ENCODE peak calls at places on chromosomes 7 and 10, in four cellular contexts. D is right lobe of liver; F is lower lobe of right lung; H is CD4-positive, alpha-beta T cell. A is an unnamed sample.

GRCh38 chr10:70726909-70727495 is 54.7 kb downstream of the ADAMTS14 start:
- DNase-seq in D (no peak), F (no peak), H (no peak), A (no peak)

GRCh38 chr7:44757311-44757710 is 8.7 kb downstream of the ZMIZ2 start:
- DNase-seq in D (no peak), F (no peak), H (no peak), A (no peak)

GRCh38 chr7:12158334-12159060 is 52.6 kb upstream of the TMEM106B start:
- DNase-seq in D (no peak), F (no peak), H (no peak), A (no peak)

GRCh38 chr7:143882611-143883078 is 19.3 kb downstream of the TCAF1 start:
- DNase-seq in D (peak), F (peak), H (no peak), A (peak)

GRCh38 chr10:84095821-84096497 is 43.4 kb upstream of the GHITM start:
- DNase-seq in D (no peak), F (no peak), H (no peak), A (no peak)

GRCh38 chr10:72702868-72703581 is 11.1 kb downstream of the MCU start:
- DNase-seq in D (no peak), F (no peak), H (no peak), A (no peak)

GRCh38 chr7:116273918-116274301 is 63.6 kb downstream of the TES start:
- DNase-seq in D (no peak), F (no peak), H (no peak), A (no peak)

GRCh38 chr7:6346581-6346980 is 74.2 kb upstream of the CYTH3 start:
- DNase-seq in D (no peak), F (no peak), H (no peak), A (no peak)

GRCh38 chr7:100022621-100023020 is 7.2 kb downstream of the ZKSCAN1 start:
- DNase-seq in D (peak), F (no peak), H (no peak), A (no peak)

GRCh38 chr10:30384791-30385201 is 35.7 kb upstream of the MTPAP start:
- DNase-seq in D (no peak), F (no peak), H (no peak), A (peak)

GRCh38 chr10:65394898-65395297 is 1530.9 kb upstream of the LRRTM3 start:
- DNase-seq in D (no peak), F (no peak), H (no peak), A (no peak)

GRCh38 chr7:131293018-131293417 is 34.7 kb upstream of the MKLN1 start:
- DNase-seq in D (no peak), F (no peak), H (no peak), A (no peak)

GRCh38 chr7:2261611-2262010 is 19.6 kb downstream of the NUDT1 start:
- DNase-seq in D (no peak), F (peak), H (no peak), A (no peak)

GRCh38 chr7:1994931-1995330 is 237.8 kb downstream of the MAD1L1 start:
- DNase-seq in D (no peak), F (no peak), H (no peak), A (peak)

GRCh38 chr10:69730251-69731156 is 71.2 kb upstream of the COL13A1 start:
- DNase-seq in D (no peak), F (no peak), H (no peak), A (no peak)

GRCh38 chr7:126302639-126303038 is 950.1 kb downstream of the GRM8 start:
- DNase-seq in D (no peak), F (no peak), H (no peak), A (no peak)

GRCh38 chr7:140621326-140622035 is 19.1 kb downstream of the DENND2A start:
- DNase-seq in D (no peak), F (no peak), H (no peak), A (no peak)

GRCh38 chr10:35913628-35914027 is 271.5 kb upstream of the FZD8 start:
- DNase-seq in D (no peak), F (no peak), H (no peak), A (no peak)

GRCh38 chr7:72467237-72467636 is 55.1 kb upstream of the CALN1 start:
- DNase-seq in D (no peak), F (no peak), H (no peak), A (no peak)

GRCh38 chr7:81150951-81151361 is 232.1 kb upstream of the SEMA3C start:
- DNase-seq in D (no peak), F (no peak), H (no peak), A (no peak)

GRCh38 chr10:23096814-23097549 is 1.6 kb downstream of the MSRB2 start:
- DNase-seq in D (no peak), F (no peak), H (no peak), A (no peak)

GRCh38 chr7:55573526-55573925 is 1.2 kb upstream of the VOPP1 start:
- DNase-seq in D (no peak), F (no peak), H (no peak), A (no peak)

GRCh38 chr7:1313591-1313990 is 80.9 kb downstream of the UNCX start:
- DNase-seq in D (peak), F (peak), H (no peak), A (no peak)

GRCh38 chr10:34804306-34804705 is 10.8 kb downstream of the PARD3 start:
- DNase-seq in D (no peak), F (no peak), H (no peak), A (no peak)

GRCh38 chr7:131008840-131009651 is 275.0 kb upstream of the KLF14 start:
- DNase-seq in D (no peak), F (no peak), H (no peak), A (no peak)

GRCh38 chr10:1280436-1281401 is 224.5 kb downstream of the WDR37 start:
- DNase-seq in D (no peak), F (no peak), H (no peak), A (no peak)

GRCh38 chr10:84606428-84606827 is 278.0 kb downstream of the CCSER2 start:
- DNase-seq in D (no peak), F (no peak), H (no peak), A (no peak)

GRCh38 chr10:117543999-117544728 is 1.6 kb downstream of the EMX2 start:
- DNase-seq in D (no peak), F (no peak), H (no peak), A (no peak)

GRCh38 chr10:132290631-132291030 is 17.1 kb downstream of the STK32C start:
- DNase-seq in D (no peak), F (peak), H (no peak), A (no peak)

GRCh38 chr10:110034596-110034995 is 26.8 kb downstream of the ADD3 start:
- DNase-seq in D (no peak), F (no peak), H (no peak), A (no peak)

GRCh38 chr10:132400041-132400546 is 3.1 kb downstream of the PWWP2B start:
- DNase-seq in D (peak), F (peak), H (no peak), A (no peak)

GRCh38 chr10:95201736-95202135 is 7.7 kb downstream of the ACSM6 start:
- DNase-seq in D (no peak), F (no peak), H (no peak), A (no peak)

GRCh38 chr7:47215049-47215448 is 366.9 kb downstream of the TNS3 start:
- DNase-seq in D (no peak), F (no peak), H (no peak), A (no peak)

GRCh38 chr10:60141916-60142559 is 235.7 kb upstream of the CCDC6 start:
- DNase-seq in D (no peak), F (no peak), H (no peak), A (no peak)

GRCh38 chr10:57142925-57143576 is 782.0 kb upstream of the ZWINT start:
- DNase-seq in D (no peak), F (no peak), H (no peak), A (no peak)

GRCh38 chr7:3260425-3260762 is 40.7 kb upstream of the SDK1 start:
- DNase-seq in D (no peak), F (no peak), H (no peak), A (no peak)

GRCh38 chr7:140364819-140365218 is 33.5 kb downstream of the SLC37A3 start:
- DNase-seq in D (no peak), F (no peak), H (no peak), A (no peak)

GRCh38 chr10:52007091-52007490 is 307.0 kb upstream of the DKK1 start:
- DNase-seq in D (no peak), F (no peak), H (no peak), A (no peak)

GRCh38 chr10:51999089-51999488 is 299.7 kb upstream of the CSTF2T start:
- DNase-seq in D (no peak), F (no peak), H (no peak), A (no peak)

DNA sequence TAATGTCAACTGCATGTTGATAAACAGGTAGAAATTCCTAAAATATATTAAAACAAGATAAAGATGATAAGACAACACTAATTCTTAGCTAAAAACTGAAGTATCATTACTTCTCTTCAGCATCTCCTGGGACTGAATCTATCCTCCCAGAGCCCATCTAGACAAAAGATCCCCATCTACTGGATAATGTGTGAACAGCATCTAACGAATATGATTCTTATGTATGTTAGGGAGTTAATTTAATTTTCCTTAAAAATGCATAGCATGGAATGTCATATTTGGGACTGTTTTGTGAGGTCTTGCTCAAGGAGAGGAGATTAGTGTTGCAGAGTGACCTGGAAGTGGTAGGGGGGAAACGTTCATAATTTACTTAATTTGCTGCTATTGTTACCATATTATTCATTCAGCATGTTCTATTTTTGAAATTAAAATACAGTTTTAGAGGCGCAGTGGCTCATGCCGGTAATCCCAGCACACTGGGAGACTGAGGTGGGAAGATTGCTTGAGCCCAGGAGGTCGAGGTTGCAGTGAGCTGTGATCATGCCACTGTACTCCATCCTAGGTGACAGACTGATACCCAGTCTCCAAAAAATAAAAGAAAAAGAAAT is 305.1 kb upstream of the CSTF2T start:
- DNase-seq in D (no peak), F (no peak), H (no peak), A (no peak)
- TF ChIP-seq CTCF in D (peak), F (peak), H (no peak), A (peak)

GRCh38 chr7:86776136-86776535 is 132.4 kb downstream of the GRM3 start:
- DNase-seq in D (no peak), F (no peak), H (no peak), A (no peak)

GRCh38 chr7:86778271-86778670 is 134.6 kb downstream of the GRM3 start:
- DNase-seq in D (no peak), F (no peak), H (no peak), A (no peak)

GRCh38 chr7:86773309-86773708 is 129.6 kb downstream of the GRM3 start:
- DNase-seq in D (no peak), F (no peak), H (no peak), A (no peak)

GRCh38 chr7:86775203-86775602 is 131.5 kb downstream of the GRM3 start:
- DNase-seq in D (no peak), F (no peak), H (no peak), A (no peak)
- TF ChIP-seq CTCF in D (no peak), F (no peak), H (no peak), A (no peak)

GRCh38 chr7:152341039-152341913 is 94.5 kb downstream of the KMT2C start:
- DNase-seq in D (peak), F (no peak), H (no peak), A (no peak)
- TF ChIP-seq CTCF in D (peak), F (peak), H (peak), A (peak)

GRCh38 chr10:15254808-15255655 is 86.5 kb upstream of the NMT2 start:
- DNase-seq in D (no peak), F (no peak), H (no peak), A (no peak)

GRCh38 chr10:15253951-15254807 is 85.7 kb upstream of the NMT2 start:
- DNase-seq in D (no peak), F (no peak), H (no peak), A (no peak)

GRCh38 chr10:15255961-15256360 is 87.5 kb upstream of the NMT2 start:
- DNase-seq in D (no peak), F (no peak), H (no peak), A (no peak)

GRCh38 chr10:15251791-15252380 is 83.4 kb upstream of the NMT2 start:
- DNase-seq in D (no peak), F (no peak), H (no peak), A (no peak)

DNA sequence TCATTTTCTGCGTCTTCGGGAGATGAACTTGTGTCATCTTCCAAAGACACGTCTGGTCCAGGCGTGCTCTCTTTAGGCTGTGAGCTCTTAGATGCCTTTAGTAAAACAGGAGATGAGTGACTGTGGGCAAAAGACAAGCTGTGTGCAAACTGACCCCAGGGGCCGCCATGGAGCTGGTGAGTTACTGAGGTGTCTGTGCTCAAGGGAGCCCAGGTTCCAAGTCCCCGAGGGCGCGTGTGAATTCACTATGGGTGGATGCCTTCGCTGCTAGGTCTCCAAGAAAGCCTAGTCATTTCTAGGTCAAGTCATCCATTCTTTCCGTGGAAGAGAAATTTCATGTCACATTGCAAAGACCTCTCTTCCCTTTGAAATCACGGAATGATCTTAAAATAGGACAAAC is 83.9 kb upstream of the NMT2 start:
- DNase-seq in D (no peak), F (no peak), H (no peak), A (no peak)
- TF ChIP-seq CTCF in D (no peak), F (no peak), H (no peak), A (no peak)

A was measured in D721Med.